ENCODE peak calls at places on chromosome 14, in five cellular contexts. A is MM.1S, L is astrocyte, C is OCI-LY7, T is PC-9. V is an unnamed sample.

GRCh38 chr14:95597784-95598204 is 62.9 kb downstream of the GLRX5 start:
- DNase-seq in L (peak; percentile 14), C (no peak), T (no peak), A (no peak), V (no peak)

GRCh38 chr14:99600232-99600888 is 3.6 kb downstream of the CCDC85C start:
- DNase-seq in L (no peak), C (no peak), T (no peak), A (no peak), V (no peak)

GRCh38 chr14:24081739-24082204 is 10.4 kb downstream of the CPNE6 start:
- DNase-seq in C (no peak), T (no peak), L (no peak), A (no peak), V (no peak)

GRCh38 chr14:88233915-88234314 is 89.2 kb downstream of the KCNK10 start:
- DNase-seq in C (peak; percentile 9), A (no peak), T (no peak), L (no peak), V (no peak)

GRCh38 chr14:72541546-72541945 is 352.4 kb downstream of the DPF3 start:
- DNase-seq in C (no peak), L (no peak), T (no peak), A (no peak), V (no peak)

GRCh38 chr14:52268191-52269061 is 928 bp downstream of the PTGDR start:
- DNase-seq in T (no peak), A (no peak), L (peak; percentile 22), C (no peak), V (peak; percentile 34)

GRCh38 chr14:102646615-102647014 is 54.2 kb downstream of the RCOR1 start:
- DNase-seq in C (peak; percentile 49), L (no peak), A (no peak), T (no peak), V (no peak)

GRCh38 chr14:68598621-68599447 is 194.0 kb downstream of the ZFP36L1 start:
- DNase-seq in A (no peak), T (peak; percentile 96), C (no peak), L (peak; percentile 95), V (peak; percentile 90)

GRCh38 chr14:71320734-71321555 is 413.7 kb downstream of the PCNX1 start:
- DNase-seq in L (peak; percentile 52), C (peak; percentile 73), A (peak; percentile 52), T (no peak), V (peak; percentile 77)

GRCh38 chr14:71319646-71320045 is 412.4 kb downstream of the PCNX1 start:
- DNase-seq in A (peak; percentile 16), C (peak; percentile 51), T (no peak), L (no peak), V (no peak)

GRCh38 chr14:62745496-62745895 is 299.8 kb downstream of the KCNH5 start:
- DNase-seq in T (no peak), C (no peak), L (no peak), A (no peak), V (peak; percentile 10)

GRCh38 chr14:95573313-95573712 is 38.5 kb downstream of the GLRX5 start:
- DNase-seq in T (no peak), A (no peak), L (no peak), C (no peak), V (no peak)

GRCh38 chr14:100295376-100296105 is 10.7 kb downstream of the SLC25A29 start:
- DNase-seq in T (no peak), C (no peak), A (no peak), L (no peak), V (no peak)

GRCh38 chr14:103520657-103521437 is 1.8 kb downstream of the CKB start:
- DNase-seq in A (peak; percentile 46), C (peak; percentile 48), L (no peak), T (peak; percentile 82), V (peak; percentile 76)

GRCh38 chr14:89184952-89185351 is 232.1 kb downstream of the FOXN3 start:
- DNase-seq in T (no peak), C (no peak), L (no peak), A (no peak), V (no peak)

GRCh38 chr14:71497645-71498086 is 434.6 kb upstream of the RGS6 start:
- DNase-seq in A (peak; percentile 16), L (peak; percentile 87), T (no peak), C (peak; percentile 6), V (no peak)

DNA sequence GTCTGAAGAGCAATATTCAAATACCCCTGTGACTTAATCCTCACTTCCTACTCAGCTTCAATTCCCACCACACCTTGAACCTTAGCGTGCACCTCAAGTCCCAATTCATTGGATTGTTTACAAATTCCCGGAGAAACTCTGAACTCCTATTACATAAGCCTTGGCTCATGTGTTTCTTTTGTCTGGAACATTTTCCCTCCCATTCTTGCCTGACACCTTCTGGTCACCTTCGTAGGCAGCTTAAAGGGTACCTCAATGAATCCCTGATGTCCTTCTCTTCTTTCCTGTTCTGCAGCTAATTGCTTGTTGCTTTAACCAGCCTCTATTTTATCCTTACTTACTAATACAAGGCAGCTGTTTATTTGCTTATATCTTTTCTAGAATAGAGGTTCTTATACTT is 85.0 kb upstream of the SEL1L start:
- DNase-seq in A (no peak), L (no peak), C (no peak), T (no peak), V (no peak)
- H2AFZ ChIP-seq in A (no peak overlapping the region), L (no peak overlapping the region), C (no peak overlapping the region), T (no peak overlapping the region), V (no peak overlapping the region)

GRCh38 chr14:21476526-21476924 is 234 bp downstream of the RAB2B start:
- DNase-seq in A (no peak), L (peak; percentile 42), C (no peak), T (no peak), V (peak; percentile 84)

GRCh38 chr14:21476925-21477681 is at the start of the genes RAB2B and TOX4:
- DNase-seq in A (peak; percentile 91), L (peak; percentile 96), C (peak; percentile 98), T (peak; percentile 92), V (peak; percentile 99)

GRCh38 chr14:21475767-21476525 is 813 bp downstream of the RAB2B start:
- DNase-seq in L (no peak), T (no peak), C (no peak), A (no peak), V (no peak)
- H2AFZ ChIP-seq in L (peak overlapping the region; percentile 77), T (peak overlapping the region; percentile 76), C (peak overlapping the region; percentile 84), A (peak overlapping the region; percentile 81), V (no peak overlapping the region)

GRCh38 chr14:54562334-54562733 is 4.6 kb upstream of the SAMD4A start:
- DNase-seq in C (no peak), A (no peak), L (peak; percentile 72), T (no peak), V (peak; percentile 10)
- H2AFZ ChIP-seq in C (no peak overlapping the region), A (no peak overlapping the region), L (no peak overlapping the region), T (no peak overlapping the region), V (no peak overlapping the region)

GRCh38 chr14:105527381-105528196 is 1.2 kb downstream of the TMEM121 start:
- DNase-seq in C (no peak), T (no peak), L (no peak), A (no peak), V (no peak)

GRCh38 chr14:105529506-105530445 is 3.4 kb downstream of the TMEM121 start:
- DNase-seq in T (no peak), C (peak; percentile 37), L (no peak), A (no peak), V (no peak)

GRCh38 chr14:105528859-105529505 is 2.6 kb downstream of the TMEM121 start:
- DNase-seq in A (no peak), T (no peak), L (no peak), C (no peak), V (no peak)

GRCh38 chr14:105526781-105527380 is 498 bp downstream of the TMEM121 start:
- DNase-seq in T (no peak), C (no peak), A (no peak), L (no peak), V (no peak)

GRCh38 chr14:105528197-105528858 is 1.9 kb downstream of the TMEM121 start:
- DNase-seq in T (no peak), C (peak; percentile 84), L (peak; percentile 29), A (peak; percentile 81), V (peak; percentile 47)
- H2AFZ ChIP-seq in T (peak overlapping the region; percentile 75), C (peak overlapping the region; percentile 90), L (peak overlapping the region; percentile 83), A (peak overlapping the region; percentile 90), V (peak overlapping the region; percentile 65)